ENCODE peak calls at places on chromosomes 16 and 17, in nine cellular contexts. One of them, this sample, is unnamed.
A peak's percentile ranks its signal among the peaks of the same experiment; 100 is the strongest.

GRCh38 chr17:73316919-73317505 is 5.2 kb upstream of the CDC42EP4 start:
- DNase-seq in stimulated activated CD8-positive, alpha-beta memory T cell treated with anti-CD3 and anti-CD28 coated beads, Interleukin-15, amount 100 ng/mL, for 24 hours: no peak
- DNase-seq in thyroid gland: no peak
- DNase-seq in GOT3: no peak
- DNase-seq in EL: no peak
- DNase-seq in A673: no peak
- DNase-seq in hippocampal formation: no peak
- DNase-seq in effector CD8-positive, alpha-beta T cell: no peak
- DNase-seq in activated CD4-positive, alpha-beta T cell treated with anti-CD3 and anti-CD28 coated beads for 48 hours: no peak
- DNase-seq in this sample: no peak

GRCh38 chr17:56597495-56597990 is 4.0 kb downstream of the NOG start:
- DNase-seq in effector CD8-positive, alpha-beta T cell: no peak
- DNase-seq in activated CD4-positive, alpha-beta T cell treated with anti-CD3 and anti-CD28 coated beads for 48 hours: peak; percentile 14
- DNase-seq in stimulated activated CD8-positive, alpha-beta memory T cell treated with anti-CD3 and anti-CD28 coated beads, Interleukin-15, amount 100 ng/mL, for 24 hours: no peak
- DNase-seq in thyroid gland: peak; percentile 27
- DNase-seq in GOT3: no peak
- DNase-seq in hippocampal formation: no peak
- DNase-seq in EL: peak; percentile 75
- DNase-seq in A673: no peak
- DNase-seq in this sample: no peak

GRCh38 chr17:74429604-74430384 is 2.1 kb upstream of the GPRC5C start:
- DNase-seq in thyroid gland: peak; percentile 85
- DNase-seq in EL: no peak
- DNase-seq in hippocampal formation: no peak
- DNase-seq in effector CD8-positive, alpha-beta T cell: no peak
- DNase-seq in GOT3: no peak
- DNase-seq in activated CD4-positive, alpha-beta T cell treated with anti-CD3 and anti-CD28 coated beads for 48 hours: no peak
- DNase-seq in A673: no peak
- DNase-seq in stimulated activated CD8-positive, alpha-beta memory T cell treated with anti-CD3 and anti-CD28 coated beads, Interleukin-15, amount 100 ng/mL, for 24 hours: no peak
- DNase-seq in this sample: no peak

GRCh38 chr16:22073350-22073749 is 19.0 kb upstream of the VWA3A start:
- DNase-seq in activated CD4-positive, alpha-beta T cell treated with anti-CD3 and anti-CD28 coated beads for 48 hours: no peak
- DNase-seq in effector CD8-positive, alpha-beta T cell: no peak
- DNase-seq in A673: no peak
- DNase-seq in thyroid gland: no peak
- DNase-seq in EL: no peak
- DNase-seq in hippocampal formation: no peak
- DNase-seq in GOT3: no peak
- DNase-seq in stimulated activated CD8-positive, alpha-beta memory T cell treated with anti-CD3 and anti-CD28 coated beads, Interleukin-15, amount 100 ng/mL, for 24 hours: no peak
- DNase-seq in this sample: no peak

GRCh38 chr17:10025976-10026785 is 121.1 kb upstream of the RCVRN start:
- DNase-seq in EL: no peak
- DNase-seq in hippocampal formation: peak; percentile 67
- DNase-seq in effector CD8-positive, alpha-beta T cell: no peak
- DNase-seq in A673: no peak
- DNase-seq in stimulated activated CD8-positive, alpha-beta memory T cell treated with anti-CD3 and anti-CD28 coated beads, Interleukin-15, amount 100 ng/mL, for 24 hours: no peak
- DNase-seq in thyroid gland: no peak
- DNase-seq in GOT3: no peak
- DNase-seq in activated CD4-positive, alpha-beta T cell treated with anti-CD3 and anti-CD28 coated beads for 48 hours: no peak
- DNase-seq in this sample: no peak

GRCh38 chr16:54817432-54817831 is 113.2 kb upstream of the IRX5 start:
- DNase-seq in hippocampal formation: no peak
- DNase-seq in GOT3: no peak
- DNase-seq in thyroid gland: no peak
- DNase-seq in activated CD4-positive, alpha-beta T cell treated with anti-CD3 and anti-CD28 coated beads for 48 hours: no peak
- DNase-seq in effector CD8-positive, alpha-beta T cell: no peak
- DNase-seq in stimulated activated CD8-positive, alpha-beta memory T cell treated with anti-CD3 and anti-CD28 coated beads, Interleukin-15, amount 100 ng/mL, for 24 hours: no peak
- DNase-seq in A673: peak; percentile 27
- DNase-seq in EL: peak; percentile 2
- DNase-seq in this sample: no peak

GRCh38 chr17:59666235-59666634 is 41.0 kb downstream of the PTRH2 start:
- DNase-seq in stimulated activated CD8-positive, alpha-beta memory T cell treated with anti-CD3 and anti-CD28 coated beads, Interleukin-15, amount 100 ng/mL, for 24 hours: no peak
- DNase-seq in A673: peak; percentile 36
- DNase-seq in thyroid gland: no peak
- DNase-seq in hippocampal formation: no peak
- DNase-seq in effector CD8-positive, alpha-beta T cell: no peak
- DNase-seq in activated CD4-positive, alpha-beta T cell treated with anti-CD3 and anti-CD28 coated beads for 48 hours: no peak
- DNase-seq in EL: no peak
- DNase-seq in GOT3: no peak
- DNase-seq in this sample: no peak

GRCh38 chr16:50742521-50743150 is 750 bp downstream of the CYLD start:
- DNase-seq in stimulated activated CD8-positive, alpha-beta memory T cell treated with anti-CD3 and anti-CD28 coated beads, Interleukin-15, amount 100 ng/mL, for 24 hours: no peak
- DNase-seq in GOT3: no peak
- DNase-seq in EL: peak; percentile 71
- DNase-seq in hippocampal formation: no peak
- DNase-seq in effector CD8-positive, alpha-beta T cell: peak; percentile 41
- DNase-seq in activated CD4-positive, alpha-beta T cell treated with anti-CD3 and anti-CD28 coated beads for 48 hours: peak; percentile 66
- DNase-seq in thyroid gland: peak; percentile 24
- DNase-seq in A673: peak; percentile 11
- DNase-seq in this sample: no peak

GRCh38 chr17:65750678-65751077 is 189.2 kb upstream of the AXIN2 start:
- DNase-seq in effector CD8-positive, alpha-beta T cell: peak; percentile 29
- DNase-seq in hippocampal formation: no peak
- DNase-seq in thyroid gland: peak; percentile 93
- DNase-seq in stimulated activated CD8-positive, alpha-beta memory T cell treated with anti-CD3 and anti-CD28 coated beads, Interleukin-15, amount 100 ng/mL, for 24 hours: no peak
- DNase-seq in EL: peak; percentile 96
- DNase-seq in A673: peak; percentile 63
- DNase-seq in GOT3: peak; percentile 15
- DNase-seq in activated CD4-positive, alpha-beta T cell treated with anti-CD3 and anti-CD28 coated beads for 48 hours: peak; percentile 53
- DNase-seq in this sample: peak; percentile 27

GRCh38 chr17:55845385-55845784 is 94.5 kb downstream of the PCTP start:
- DNase-seq in thyroid gland: peak; percentile 51
- DNase-seq in activated CD4-positive, alpha-beta T cell treated with anti-CD3 and anti-CD28 coated beads for 48 hours: peak; percentile 39
- DNase-seq in hippocampal formation: no peak
- DNase-seq in EL: peak; percentile 49
- DNase-seq in GOT3: no peak
- DNase-seq in effector CD8-positive, alpha-beta T cell: no peak
- DNase-seq in stimulated activated CD8-positive, alpha-beta memory T cell treated with anti-CD3 and anti-CD28 coated beads, Interleukin-15, amount 100 ng/mL, for 24 hours: no peak
- DNase-seq in A673: peak; percentile 71
- DNase-seq in this sample: no peak

GRCh38 chr17:75404739-75405364 is 626 bp downstream of the GRB2 start:
- DNase-seq in hippocampal formation: no peak
- DNase-seq in GOT3: no peak
- DNase-seq in EL: peak; percentile 49
- DNase-seq in activated CD4-positive, alpha-beta T cell treated with anti-CD3 and anti-CD28 coated beads for 48 hours: peak; percentile 74
- DNase-seq in stimulated activated CD8-positive, alpha-beta memory T cell treated with anti-CD3 and anti-CD28 coated beads, Interleukin-15, amount 100 ng/mL, for 24 hours: peak; percentile 35
- DNase-seq in A673: peak; percentile 55
- DNase-seq in effector CD8-positive, alpha-beta T cell: peak; percentile 19
- DNase-seq in thyroid gland: peak; percentile 32
- DNase-seq in this sample: peak; percentile 17

GRCh38 chr17:8994319-8994718 is 27.0 kb upstream of the NTN1 start:
- DNase-seq in activated CD4-positive, alpha-beta T cell treated with anti-CD3 and anti-CD28 coated beads for 48 hours: peak; percentile 87
- DNase-seq in hippocampal formation: peak; percentile 6
- DNase-seq in stimulated activated CD8-positive, alpha-beta memory T cell treated with anti-CD3 and anti-CD28 coated beads, Interleukin-15, amount 100 ng/mL, for 24 hours: peak; percentile 24
- DNase-seq in A673: peak; percentile 84
- DNase-seq in thyroid gland: peak; percentile 9
- DNase-seq in effector CD8-positive, alpha-beta T cell: no peak
- DNase-seq in EL: peak; percentile 50
- DNase-seq in GOT3: no peak
- DNase-seq in this sample: peak; percentile 13

GRCh38 chr16:53664724-53665345 is 38.8 kb downstream of the RPGRIP1L start:
- DNase-seq in stimulated activated CD8-positive, alpha-beta memory T cell treated with anti-CD3 and anti-CD28 coated beads, Interleukin-15, amount 100 ng/mL, for 24 hours: no peak
- DNase-seq in A673: no peak
- DNase-seq in GOT3: no peak
- DNase-seq in hippocampal formation: no peak
- DNase-seq in EL: peak; percentile 93
- DNase-seq in thyroid gland: no peak
- DNase-seq in activated CD4-positive, alpha-beta T cell treated with anti-CD3 and anti-CD28 coated beads for 48 hours: peak; percentile 38
- DNase-seq in effector CD8-positive, alpha-beta T cell: no peak
- DNase-seq in this sample: no peak

GRCh38 chr17:68094481-68095078 is 59.0 kb downstream of the KPNA2 start:
- DNase-seq in thyroid gland: no peak
- DNase-seq in A673: no peak
- DNase-seq in effector CD8-positive, alpha-beta T cell: no peak
- DNase-seq in GOT3: no peak
- DNase-seq in hippocampal formation: no peak
- DNase-seq in EL: no peak
- DNase-seq in activated CD4-positive, alpha-beta T cell treated with anti-CD3 and anti-CD28 coated beads for 48 hours: no peak
- DNase-seq in stimulated activated CD8-positive, alpha-beta memory T cell treated with anti-CD3 and anti-CD28 coated beads, Interleukin-15, amount 100 ng/mL, for 24 hours: no peak
- DNase-seq in this sample: no peak

GRCh38 chr16:68590201-68590994 is 51.3 kb downstream of the ZFP90 start:
- DNase-seq in hippocampal formation: no peak
- DNase-seq in A673: peak; percentile 65
- DNase-seq in EL: peak; percentile 63
- DNase-seq in effector CD8-positive, alpha-beta T cell: peak; percentile 58
- DNase-seq in stimulated activated CD8-positive, alpha-beta memory T cell treated with anti-CD3 and anti-CD28 coated beads, Interleukin-15, amount 100 ng/mL, for 24 hours: peak; percentile 42
- DNase-seq in thyroid gland: peak; percentile 73
- DNase-seq in activated CD4-positive, alpha-beta T cell treated with anti-CD3 and anti-CD28 coated beads for 48 hours: peak; percentile 85
- DNase-seq in GOT3: no peak
- DNase-seq in this sample: no peak

GRCh38 chr16:27455700-27456099 is 53.7 kb downstream of the IL21R start:
- DNase-seq in thyroid gland: no peak
- DNase-seq in GOT3: no peak
- DNase-seq in EL: no peak
- DNase-seq in effector CD8-positive, alpha-beta T cell: no peak
- DNase-seq in activated CD4-positive, alpha-beta T cell treated with anti-CD3 and anti-CD28 coated beads for 48 hours: no peak
- DNase-seq in stimulated activated CD8-positive, alpha-beta memory T cell treated with anti-CD3 and anti-CD28 coated beads, Interleukin-15, amount 100 ng/mL, for 24 hours: no peak
- DNase-seq in hippocampal formation: no peak
- DNase-seq in A673: peak; percentile 68
- DNase-seq in this sample: no peak

GRCh38 chr17:49925916-49926315 is 43.1 kb upstream of the DLX4 start:
- DNase-seq in GOT3: no peak
- DNase-seq in thyroid gland: no peak
- DNase-seq in A673: no peak
- DNase-seq in EL: no peak
- DNase-seq in hippocampal formation: no peak
- DNase-seq in activated CD4-positive, alpha-beta T cell treated with anti-CD3 and anti-CD28 coated beads for 48 hours: no peak
- DNase-seq in stimulated activated CD8-positive, alpha-beta memory T cell treated with anti-CD3 and anti-CD28 coated beads, Interleukin-15, amount 100 ng/mL, for 24 hours: no peak
- DNase-seq in effector CD8-positive, alpha-beta T cell: no peak
- DNase-seq in this sample: no peak

GRCh38 chr17:67628580-67629013 is 89.1 kb upstream of the NOL11 start:
- DNase-seq in effector CD8-positive, alpha-beta T cell: no peak
- DNase-seq in GOT3: no peak
- DNase-seq in A673: peak; percentile 19
- DNase-seq in activated CD4-positive, alpha-beta T cell treated with anti-CD3 and anti-CD28 coated beads for 48 hours: no peak
- DNase-seq in thyroid gland: peak; percentile 90
- DNase-seq in EL: no peak
- DNase-seq in hippocampal formation: no peak
- DNase-seq in stimulated activated CD8-positive, alpha-beta memory T cell treated with anti-CD3 and anti-CD28 coated beads, Interleukin-15, amount 100 ng/mL, for 24 hours: no peak
- DNase-seq in this sample: no peak

GRCh38 chr17:42312285-42313130 is 24.2 kb downstream of the STAT5A start:
- DNase-seq in activated CD4-positive, alpha-beta T cell treated with anti-CD3 and anti-CD28 coated beads for 48 hours: peak; percentile 89
- DNase-seq in effector CD8-positive, alpha-beta T cell: peak; percentile 67
- DNase-seq in EL: peak; percentile 88
- DNase-seq in hippocampal formation: peak; percentile 60
- DNase-seq in GOT3: peak; percentile 46
- DNase-seq in A673: peak; percentile 73
- DNase-seq in stimulated activated CD8-positive, alpha-beta memory T cell treated with anti-CD3 and anti-CD28 coated beads, Interleukin-15, amount 100 ng/mL, for 24 hours: peak; percentile 37
- DNase-seq in thyroid gland: peak; percentile 97
- DNase-seq in this sample: no peak

GRCh38 chr17:50871369-50871768 is 5.2 kb upstream of the TOB1 start:
- DNase-seq in GOT3: no peak
- DNase-seq in hippocampal formation: no peak
- DNase-seq in EL: no peak
- DNase-seq in stimulated activated CD8-positive, alpha-beta memory T cell treated with anti-CD3 and anti-CD28 coated beads, Interleukin-15, amount 100 ng/mL, for 24 hours: no peak
- DNase-seq in A673: no peak
- DNase-seq in thyroid gland: no peak
- DNase-seq in activated CD4-positive, alpha-beta T cell treated with anti-CD3 and anti-CD28 coated beads for 48 hours: no peak
- DNase-seq in effector CD8-positive, alpha-beta T cell: peak; percentile 26
- DNase-seq in this sample: no peak

GRCh38 chr17:21278304-21279197 is 6.0 kb upstream of the MAP2K3 start:
- DNase-seq in A673: no peak
- DNase-seq in thyroid gland: peak; percentile 77
- DNase-seq in activated CD4-positive, alpha-beta T cell treated with anti-CD3 and anti-CD28 coated beads for 48 hours: peak; percentile 52
- DNase-seq in effector CD8-positive, alpha-beta T cell: no peak
- DNase-seq in GOT3: no peak
- DNase-seq in stimulated activated CD8-positive, alpha-beta memory T cell treated with anti-CD3 and anti-CD28 coated beads, Interleukin-15, amount 100 ng/mL, for 24 hours: no peak
- DNase-seq in EL: no peak
- DNase-seq in hippocampal formation: no peak
- DNase-seq in this sample: no peak

GRCh38 chr17:80254396-80255241 is 6.0 kb upstream of the RNF213 start:
- DNase-seq in thyroid gland: peak; percentile 96
- DNase-seq in effector CD8-positive, alpha-beta T cell: no peak
- DNase-seq in EL: peak; percentile 96
- DNase-seq in hippocampal formation: no peak
- DNase-seq in A673: peak; percentile 54
- DNase-seq in GOT3: no peak
- DNase-seq in activated CD4-positive, alpha-beta T cell treated with anti-CD3 and anti-CD28 coated beads for 48 hours: peak; percentile 79
- DNase-seq in stimulated activated CD8-positive, alpha-beta memory T cell treated with anti-CD3 and anti-CD28 coated beads, Interleukin-15, amount 100 ng/mL, for 24 hours: no peak
- DNase-seq in this sample: peak; percentile 51

GRCh38 chr17:6139447-6139832 is 69.3 kb downstream of the WSCD1 start:
- DNase-seq in thyroid gland: no peak
- DNase-seq in A673: no peak
- DNase-seq in EL: no peak
- DNase-seq in activated CD4-positive, alpha-beta T cell treated with anti-CD3 and anti-CD28 coated beads for 48 hours: no peak
- DNase-seq in hippocampal formation: no peak
- DNase-seq in effector CD8-positive, alpha-beta T cell: no peak
- DNase-seq in stimulated activated CD8-positive, alpha-beta memory T cell treated with anti-CD3 and anti-CD28 coated beads, Interleukin-15, amount 100 ng/mL, for 24 hours: no peak
- DNase-seq in GOT3: no peak
- DNase-seq in this sample: no peak

GRCh38 chr16:21088646-21089538 is 61.8 kb downstream of the DNAH3 start:
- DNase-seq in hippocampal formation: no peak
- DNase-seq in A673: no peak
- DNase-seq in thyroid gland: no peak
- DNase-seq in stimulated activated CD8-positive, alpha-beta memory T cell treated with anti-CD3 and anti-CD28 coated beads, Interleukin-15, amount 100 ng/mL, for 24 hours: no peak
- DNase-seq in activated CD4-positive, alpha-beta T cell treated with anti-CD3 and anti-CD28 coated beads for 48 hours: no peak
- DNase-seq in EL: peak; percentile 58
- DNase-seq in effector CD8-positive, alpha-beta T cell: no peak
- DNase-seq in GOT3: no peak
- DNase-seq in this sample: no peak

GRCh38 chr17:10316986-10317834 is 55.6 kb downstream of the MYH13 start:
- DNase-seq in A673: peak; percentile 64
- DNase-seq in EL: peak; percentile 60
- DNase-seq in stimulated activated CD8-positive, alpha-beta memory T cell treated with anti-CD3 and anti-CD28 coated beads, Interleukin-15, amount 100 ng/mL, for 24 hours: no peak
- DNase-seq in hippocampal formation: no peak
- DNase-seq in effector CD8-positive, alpha-beta T cell: no peak
- DNase-seq in activated CD4-positive, alpha-beta T cell treated with anti-CD3 and anti-CD28 coated beads for 48 hours: peak; percentile 15
- DNase-seq in GOT3: no peak
- DNase-seq in thyroid gland: peak; percentile 5
- DNase-seq in this sample: no peak

GRCh38 chr17:76405967-76406647 is 21.7 kb downstream of the SPHK1 start:
- DNase-seq in GOT3: no peak
- DNase-seq in effector CD8-positive, alpha-beta T cell: no peak
- DNase-seq in thyroid gland: peak; percentile 61
- DNase-seq in EL: no peak
- DNase-seq in activated CD4-positive, alpha-beta T cell treated with anti-CD3 and anti-CD28 coated beads for 48 hours: no peak
- DNase-seq in stimulated activated CD8-positive, alpha-beta memory T cell treated with anti-CD3 and anti-CD28 coated beads, Interleukin-15, amount 100 ng/mL, for 24 hours: no peak
- DNase-seq in hippocampal formation: no peak
- DNase-seq in A673: no peak
- DNase-seq in this sample: peak; percentile 87

GRCh38 chr17:27293898-27294688 is at the start of gene WSB1:
- DNase-seq in hippocampal formation: peak; percentile 93
- DNase-seq in thyroid gland: peak; percentile 95
- DNase-seq in EL: peak; percentile 90
- DNase-seq in effector CD8-positive, alpha-beta T cell: peak; percentile 88
- DNase-seq in stimulated activated CD8-positive, alpha-beta memory T cell treated with anti-CD3 and anti-CD28 coated beads, Interleukin-15, amount 100 ng/mL, for 24 hours: peak; percentile 84
- DNase-seq in activated CD4-positive, alpha-beta T cell treated with anti-CD3 and anti-CD28 coated beads for 48 hours: peak; percentile 94
- DNase-seq in A673: peak; percentile 95
- DNase-seq in GOT3: peak; percentile 79
- DNase-seq in this sample: peak; percentile 90

GRCh38 chr16:11094075-11094593 is 149.8 kb downstream of the CLEC16A start:
- DNase-seq in GOT3: no peak
- DNase-seq in effector CD8-positive, alpha-beta T cell: no peak
- DNase-seq in hippocampal formation: no peak
- DNase-seq in thyroid gland: peak; percentile 65
- DNase-seq in stimulated activated CD8-positive, alpha-beta memory T cell treated with anti-CD3 and anti-CD28 coated beads, Interleukin-15, amount 100 ng/mL, for 24 hours: no peak
- DNase-seq in activated CD4-positive, alpha-beta T cell treated with anti-CD3 and anti-CD28 coated beads for 48 hours: peak; percentile 85
- DNase-seq in EL: peak; percentile 39
- DNase-seq in A673: no peak
- DNase-seq in this sample: no peak